ENCODE peak calls at places on chromosomes 1 and 21, in four cellular contexts. One of them, this sample, is unnamed.

GRCh38 chr1:178724386-178724733 is 684 bp upstream of the RALGPS2 start:
- DNase-seq in GM19239: no peak
- DNase-seq in cardiac fibroblast: no peak
- DNase-seq in NCI-H1092: no peak
- DNase-seq in this sample: no peak

GRCh38 chr1:96927125-96927524 is 205.5 kb downstream of the PTBP2 start:
- DNase-seq in GM19239: no peak
- DNase-seq in cardiac fibroblast: peak
- DNase-seq in NCI-H1092: no peak
- DNase-seq in this sample: no peak

GRCh38 chr1:207495816-207496792 is at the start of gene CR1:
- DNase-seq in GM19239: no peak
- DNase-seq in cardiac fibroblast: no peak
- DNase-seq in NCI-H1092: no peak
- DNase-seq in this sample: peak

GRCh38 chr1:32981003-32981909 is 16.6 kb upstream of the RNF19B start:
- DNase-seq in GM19239: peak
- DNase-seq in cardiac fibroblast: peak
- DNase-seq in NCI-H1092: no peak
- DNase-seq in this sample: peak

GRCh38 chr1:3821934-3822307 is 25.6 kb upstream of the LRRC47 start:
- DNase-seq in GM19239: no peak
- DNase-seq in cardiac fibroblast: no peak
- DNase-seq in NCI-H1092: no peak
- DNase-seq in this sample: no peak

GRCh38 chr21:41488080-41488479 is 19.9 kb downstream of the TMPRSS2 start:
- DNase-seq in GM19239: no peak
- DNase-seq in cardiac fibroblast: no peak
- DNase-seq in NCI-H1092: no peak
- DNase-seq in this sample: no peak

GRCh38 chr1:240310226-240310925 is 218.7 kb downstream of the FMN2 start:
- DNase-seq in GM19239: no peak
- DNase-seq in cardiac fibroblast: peak
- DNase-seq in NCI-H1092: no peak
- DNase-seq in this sample: no peak

GRCh38 chr1:180863158-180863775 is 49.4 kb upstream of the KIAA1614 start:
- DNase-seq in GM19239: no peak
- DNase-seq in cardiac fibroblast: peak
- DNase-seq in NCI-H1092: peak
- DNase-seq in this sample: no peak

GRCh38 chr1:175043824-175044223 is 20.6 kb upstream of the MRPS14 start:
- DNase-seq in GM19239: no peak
- DNase-seq in cardiac fibroblast: no peak
- DNase-seq in NCI-H1092: no peak
- DNase-seq in this sample: no peak

GRCh38 chr1:210587547-210587946 is 258.8 kb downstream of the HHAT start:
- DNase-seq in GM19239: no peak
- DNase-seq in cardiac fibroblast: no peak
- DNase-seq in NCI-H1092: no peak
- DNase-seq in this sample: no peak

GRCh38 chr1:97632075-97632474 is 288.8 kb downstream of the DPYD start:
- DNase-seq in GM19239: no peak
- DNase-seq in cardiac fibroblast: peak
- DNase-seq in NCI-H1092: no peak
- DNase-seq in this sample: no peak

GRCh38 chr1:153396461-153396860 is 5.6 kb upstream of the S100A8 start:
- DNase-seq in GM19239: no peak
- DNase-seq in cardiac fibroblast: no peak
- DNase-seq in NCI-H1092: no peak
- DNase-seq in this sample: no peak

GRCh38 chr1:110548381-110548780 is 29.4 kb upstream of the KCNA10 start:
- DNase-seq in GM19239: no peak
- DNase-seq in cardiac fibroblast: peak
- DNase-seq in NCI-H1092: peak
- DNase-seq in this sample: no peak

GRCh38 chr1:41345434-41346075 is 15.7 kb upstream of the FOXO6 start:
- DNase-seq in GM19239: no peak
- DNase-seq in cardiac fibroblast: no peak
- DNase-seq in NCI-H1092: no peak
- DNase-seq in this sample: no peak

GRCh38 chr21:24436236-24436635 is 1171.0 kb downstream of the MRPL39 start:
- DNase-seq in GM19239: no peak
- DNase-seq in cardiac fibroblast: no peak
- DNase-seq in NCI-H1092: no peak
- DNase-seq in this sample: no peak

GRCh38 chr1:245091171-245091621 is 63.6 kb upstream of the KIF26B start:
- DNase-seq in GM19239: no peak
- DNase-seq in cardiac fibroblast: peak
- DNase-seq in NCI-H1092: no peak
- DNase-seq in this sample: no peak

GRCh38 chr1:64476251-64476952 is 6.5 kb downstream of the CACHD1 start:
- DNase-seq in GM19239: no peak
- DNase-seq in cardiac fibroblast: peak
- DNase-seq in NCI-H1092: no peak
- DNase-seq in this sample: no peak

GRCh38 chr1:170727953-170728352 is 64.0 kb downstream of the PRRX1 start:
- DNase-seq in GM19239: no peak
- DNase-seq in cardiac fibroblast: no peak
- DNase-seq in NCI-H1092: no peak
- DNase-seq in this sample: no peak

GRCh38 chr1:7326366-7326765 is 444.7 kb upstream of the VAMP3 start:
- DNase-seq in GM19239: no peak
- DNase-seq in cardiac fibroblast: no peak
- DNase-seq in NCI-H1092: no peak
- DNase-seq in this sample: no peak

GRCh38 chr1:59690531-59690930 is 124.2 kb upstream of the HOOK1 start:
- DNase-seq in GM19239: no peak
- DNase-seq in cardiac fibroblast: no peak
- DNase-seq in NCI-H1092: no peak
- DNase-seq in this sample: no peak

GRCh38 chr1:109776206-109776835 is 12.6 kb upstream of the EPS8L3 start:
- DNase-seq in GM19239: no peak
- DNase-seq in cardiac fibroblast: no peak
- DNase-seq in NCI-H1092: no peak
- DNase-seq in this sample: no peak

GRCh38 chr1:51570063-51570720 is 46.7 kb upstream of the OSBPL9 start:
- DNase-seq in GM19239: no peak
- DNase-seq in cardiac fibroblast: no peak
- DNase-seq in NCI-H1092: no peak
- DNase-seq in this sample: no peak

GRCh38 chr1:905811-906531 is 17.8 kb upstream of the SAMD11 start:
- DNase-seq in GM19239: peak
- DNase-seq in cardiac fibroblast: no peak
- DNase-seq in NCI-H1092: no peak
- DNase-seq in this sample: peak

GRCh38 chr1:200311256-200311655 is 98.6 kb downstream of the ZNF281 start:
- DNase-seq in GM19239: no peak
- DNase-seq in cardiac fibroblast: peak
- DNase-seq in NCI-H1092: no peak
- DNase-seq in this sample: no peak

GRCh38 chr1:42943166-42943565 is 15.5 kb downstream of the SLC2A1 start:
- DNase-seq in GM19239: no peak
- DNase-seq in cardiac fibroblast: no peak
- DNase-seq in NCI-H1092: no peak
- DNase-seq in this sample: no peak

GRCh38 chr1:44377925-44378784 is 23.1 kb upstream of the ERI3 start:
- DNase-seq in GM19239: peak
- DNase-seq in cardiac fibroblast: peak
- DNase-seq in NCI-H1092: peak
- DNase-seq in this sample: peak

GRCh38 chr1:51506537-51506936 is 12.5 kb downstream of the EPS15 start:
- DNase-seq in GM19239: no peak
- DNase-seq in cardiac fibroblast: peak
- DNase-seq in NCI-H1092: no peak
- DNase-seq in this sample: no peak

GRCh38 chr1:152111515-152111968 is 3.7 kb downstream of the TCHH start:
- DNase-seq in GM19239: no peak
- DNase-seq in cardiac fibroblast: no peak
- DNase-seq in NCI-H1092: peak
- DNase-seq in this sample: no peak

GRCh38 chr1:166865931-166866330 is 10.1 kb downstream of the TADA1 start:
- DNase-seq in GM19239: no peak
- DNase-seq in cardiac fibroblast: peak
- DNase-seq in NCI-H1092: no peak
- DNase-seq in this sample: no peak

GRCh38 chr21:15809065-15809464 is 79.3 kb downstream of the USP25 start:
- DNase-seq in GM19239: no peak
- DNase-seq in cardiac fibroblast: no peak
- DNase-seq in NCI-H1092: no peak
- DNase-seq in this sample: no peak

GRCh38 chr1:176206006-176206960 is 803 bp downstream of the COP1 start:
- DNase-seq in GM19239: no peak
- DNase-seq in cardiac fibroblast: peak
- DNase-seq in NCI-H1092: no peak
- DNase-seq in this sample: no peak

This sample was measured in GM12892.